ENCODE peak calls at places on chromosomes 2 and 18, in five cellular contexts. E is HCT116, Q is GF-D8, Z is WERI-Rb-1, D is H9. N is an unnamed sample.

GRCh38 chr2:120763931-120764330 is 28.3 kb downstream of the GLI2 start:
- DNase-seq in E (no peak), Q (no peak), Z (no peak), D (peak), N (no peak)

GRCh38 chr2:28952806-28953190 is 28.3 kb upstream of the TOGARAM2 start:
- DNase-seq in E (no peak), Q (peak), Z (peak), D (no peak), N (peak)

GRCh38 chr2:210477496-210477895 is 937 bp upstream of the LANCL1 start:
- DNase-seq in E (peak), Q (peak), Z (peak), D (peak), N (peak)

GRCh38 chr18:59357928-59358327 is 1.1 kb downstream of the LMAN1 start:
- DNase-seq in E (peak), Q (no peak), Z (no peak), D (no peak), N (no peak)

GRCh38 chr18:22601481-22601880 is 183.8 kb upstream of the CTAGE1 start:
- DNase-seq in E (no peak), Q (no peak), Z (no peak), D (no peak), N (no peak)

GRCh38 chr18:3451989-3452749 is 2.2 kb downstream of the TGIF1 start:
- DNase-seq in E (no peak), Q (peak), Z (peak), D (no peak), N (peak)

GRCh38 chr2:97997774-97998392 is 2.1 kb upstream of the TMEM131 start:
- DNase-seq in E (no peak), Q (no peak), Z (no peak), D (no peak), N (no peak)

GRCh38 chr2:118844261-118845004 is 3.0 kb downstream of the EN1 start:
- DNase-seq in E (no peak), Q (no peak), Z (no peak), D (peak), N (no peak)

GRCh38 chr18:63238711-63239110 is 80.9 kb downstream of the BCL2 start:
- DNase-seq in E (no peak), Q (no peak), Z (no peak), D (peak), N (no peak)

GRCh38 chr2:65429799-65430514 is 2.4 kb downstream of the SPRED2 start:
- DNase-seq in E (no peak), Q (no peak), Z (peak), D (no peak), N (no peak)

GRCh38 chr18:5309888-5310470 is 14.5 kb upstream of the ZBTB14 start:
- DNase-seq in E (no peak), Q (peak), Z (no peak), D (no peak), N (no peak)

GRCh38 chr18:57943723-57944122 is 100.3 kb upstream of the NEDD4L start:
- DNase-seq in E (no peak), Q (no peak), Z (peak), D (no peak), N (no peak)

GRCh38 chr2:151973013-151973900 is 125.6 kb downstream of the CACNB4 start:
- DNase-seq in E (no peak), Q (no peak), Z (no peak), D (no peak), N (no peak)

GRCh38 chr18:53698907-53699306 is 525.6 kb downstream of the MBD2 start:
- DNase-seq in E (no peak), Q (no peak), Z (peak), D (peak), N (peak)

GRCh38 chr2:176129013-176129796 is at the start of gene HOXD8:
- DNase-seq in E (peak), Q (no peak), Z (no peak), D (peak), N (peak)

GRCh38 chr2:189179607-189179979 is at the start of gene COL5A2:
- DNase-seq in E (no peak), Q (no peak), Z (no peak), D (peak), N (peak)

GRCh38 chr2:206970589-206971375 is 31.5 kb downstream of the CPO start:
- DNase-seq in E (no peak), Q (no peak), Z (no peak), D (no peak), N (no peak)

GRCh38 chr2:5322414-5322813 is 369.8 kb upstream of the SOX11 start:
- DNase-seq in E (no peak), Q (no peak), Z (no peak), D (no peak), N (no peak)

GRCh38 chr2:120513776-120514357 is 167.9 kb downstream of the INHBB start:
- DNase-seq in E (no peak), Q (no peak), Z (no peak), D (no peak), N (no peak)

GRCh38 chr2:105977212-105977611 is 216.9 kb downstream of the UXS1 start:
- DNase-seq in E (peak), Q (no peak), Z (no peak), D (no peak), N (peak)

GRCh38 chr2:132437852-132438649 is 21.4 kb downstream of the GPR39 start:
- DNase-seq in E (no peak), Q (no peak), Z (no peak), D (no peak), N (no peak)

GRCh38 chr2:16477648-16478047 is 188.0 kb downstream of the CYRIA start:
- DNase-seq in E (no peak), Q (no peak), Z (no peak), D (no peak), N (no peak)

N was measured in A549.